ENCODE peak calls at places on chromosomes 4 and X, in ten cellular contexts. C, Q, D, K, P, N, A, O, X and Y are unnamed samples.

GRCh38 chr4:140136509-140136908 is 17.5 kb downstream of the MAML3 start:
- DNase-seq in C (no peak), Q (no peak), D (no peak), K (no peak), P (no peak), N (peak; percentile 47), A (no peak), O (no peak), X (no peak), Y (no peak)

GRCh38 chrX:43552166-43552565 is 103.9 kb upstream of the MAOA start:
- DNase-seq in C (no peak), Q (no peak), D (no peak), K (no peak), P (peak; percentile 77), N (no peak), A (no peak), O (no peak), X (no peak), Y (no peak)

GRCh38 chr4:40157444-40157843 is 39.4 kb upstream of the RHOH start:
- DNase-seq in C (no peak), Q (no peak), D (no peak), K (no peak), P (no peak), N (no peak), A (no peak), O (no peak), X (no peak), Y (no peak)

GRCh38 chr4:160848489-160848888 is 1315.3 kb downstream of the FSTL5 start:
- DNase-seq in C (no peak), Q (no peak), D (no peak), K (no peak), P (no peak), N (no peak), A (no peak), O (no peak), X (no peak), Y (no peak)

GRCh38 chr4:6939761-6940743 is 30.4 kb downstream of the TBC1D14 start:
- DNase-seq in C (no peak), Q (no peak), D (no peak), K (no peak), P (no peak), N (no peak), A (no peak), O (no peak), X (no peak), Y (no peak)

GRCh38 chr4:140931904-140932303 is 175.7 kb upstream of the TBC1D9 start:
- DNase-seq in C (no peak), Q (no peak), D (no peak), K (no peak), P (no peak), N (no peak), A (no peak), O (no peak), X (no peak), Y (no peak)

GRCh38 chr4:177380730-177381287 is 61.4 kb downstream of the AGA start:
- DNase-seq in C (peak; percentile 13), Q (no peak), D (no peak), K (no peak), P (peak; percentile 5), N (no peak), A (no peak), O (no peak), X (no peak), Y (no peak)

GRCh38 chr4:44771789-44772188 is 45.4 kb upstream of the GNPDA2 start:
- DNase-seq in C (no peak), Q (no peak), D (no peak), K (no peak), P (no peak), N (no peak), A (no peak), O (no peak), X (no peak), Y (no peak)

GRCh38 chr4:152510349-152511147 is 25.3 kb downstream of the FBXW7 start:
- DNase-seq in C (no peak), Q (no peak), D (no peak), K (no peak), P (no peak), N (no peak), A (no peak), O (no peak), X (no peak), Y (no peak)

GRCh38 chr4:244471-244870 is 60.8 kb downstream of the ZNF732 start:
- DNase-seq in C (peak; percentile 79), Q (no peak), D (peak; percentile 56), K (no peak), P (peak; percentile 73), N (peak; percentile 22), A (no peak), O (peak; percentile 1), X (peak; percentile 60), Y (no peak)

GRCh38 chr4:60201052-60201673 is 999.0 kb upstream of the ADGRL3 start:
- DNase-seq in C (peak; percentile 87), Q (no peak), D (no peak), K (no peak), P (peak; percentile 83), N (peak; percentile 22), A (peak; percentile 38), O (peak; percentile 7), X (peak; percentile 72), Y (no peak)

GRCh38 chrX:116276191-116276700 is 105.7 kb downstream of the AGTR2 start:
- DNase-seq in C (peak; percentile 65), Q (no peak), D (no peak), K (no peak), P (no peak), N (no peak), A (no peak), O (no peak), X (no peak), Y (no peak)

GRCh38 chr4:186900980-186901379 is 177.3 kb upstream of the FAT1 start:
- DNase-seq in C (no peak), Q (no peak), D (no peak), K (no peak), P (no peak), N (no peak), A (no peak), O (no peak), X (no peak), Y (no peak)

GRCh38 chr4:26206339-26206738 is 114.5 kb upstream of the RBPJ start:
- DNase-seq in C (no peak), Q (no peak), D (no peak), K (peak; percentile 44), P (no peak), N (peak; percentile 17), A (no peak), O (peak; percentile 61), X (no peak), Y (peak; percentile 89)

GRCh38 chrX:115547448-115547847 is 13.5 kb upstream of the PLS3 start:
- DNase-seq in C (no peak), Q (no peak), D (no peak), K (no peak), P (peak; percentile 33), N (no peak), A (no peak), O (no peak), X (no peak), Y (no peak)

GRCh38 chr4:11376571-11376970 is 52.1 kb downstream of the HS3ST1 start:
- DNase-seq in C (no peak), Q (no peak), D (no peak), K (no peak), P (no peak), N (no peak), A (no peak), O (no peak), X (no peak), Y (no peak)

GRCh38 chr4:139857021-139857420 is 191.4 kb downstream of the MGST2 start:
- DNase-seq in C (peak; percentile 76), Q (no peak), D (no peak), K (no peak), P (no peak), N (no peak), A (no peak), O (no peak), X (peak; percentile 85), Y (no peak)

GRCh38 chr4:10529891-10530786 is 72.9 kb upstream of the ZNF518B start:
- DNase-seq in C (no peak), Q (no peak), D (no peak), K (no peak), P (no peak), N (no peak), A (no peak), O (no peak), X (no peak), Y (no peak)

GRCh38 chrX:138128025-138128671 is 562.2 kb downstream of the ZIC3 start:
- DNase-seq in C (peak; percentile 49), Q (no peak), D (no peak), K (peak; percentile 3), P (peak; percentile 39), N (peak; percentile 0), A (no peak), O (no peak), X (peak; percentile 56), Y (no peak)

GRCh38 chr4:79697444-79697843 is 289.4 kb upstream of the GK2 start:
- DNase-seq in C (no peak), Q (no peak), D (no peak), K (no peak), P (no peak), N (no peak), A (no peak), O (no peak), X (no peak), Y (no peak)

GRCh38 chr4:98658287-98659105 is at the start of gene TSPAN5:
- DNase-seq in C (peak; percentile 88), Q (peak; percentile 69), D (peak; percentile 74), K (peak; percentile 38), P (peak; percentile 75), N (peak; percentile 67), A (peak; percentile 67), O (no peak), X (peak; percentile 54), Y (peak; percentile 43)

GRCh38 chrX:47498411-47498810 is 15.4 kb upstream of the ZNF41 start:
- DNase-seq in C (no peak), Q (no peak), D (no peak), K (no peak), P (no peak), N (no peak), A (no peak), O (no peak), X (peak; percentile 22), Y (no peak)

GRCh38 chrX:34638116-34638515 is 19.0 kb downstream of the TMEM47 start:
- DNase-seq in C (peak; percentile 45), Q (no peak), D (no peak), K (no peak), P (peak; percentile 61), N (peak; percentile 21), A (no peak), O (no peak), X (peak; percentile 51), Y (no peak)

GRCh38 chr4:184457530-184458249 is 16.7 kb downstream of the IRF2 start:
- DNase-seq in C (no peak), Q (no peak), D (no peak), K (no peak), P (no peak), N (no peak), A (no peak), O (no peak), X (no peak), Y (no peak)

GRCh38 chrX:44874481-44875184 is 1.6 kb downstream of the KDM6A start:
- DNase-seq in C (peak; percentile 31), Q (peak; percentile 2), D (peak; percentile 31), K (no peak), P (peak; percentile 67), N (no peak), A (no peak), O (no peak), X (peak; percentile 33), Y (no peak)

GRCh38 chrX:50211510-50211909 is 6.9 kb downstream of the CCNB3 start:
- DNase-seq in C (peak; percentile 42), Q (no peak), D (no peak), K (no peak), P (peak; percentile 37), N (peak; percentile 7), A (no peak), O (no peak), X (peak; percentile 52), Y (no peak)

GRCh38 chr4:6032249-6033244 is 14.3 kb upstream of the C4orf50 start:
- DNase-seq in C (no peak), Q (no peak), D (no peak), K (no peak), P (no peak), N (no peak), A (no peak), O (no peak), X (no peak), Y (no peak)

GRCh38 chrX:122579521-122579920 is 604.6 kb upstream of the GRIA3 start:
- DNase-seq in C (no peak), Q (no peak), D (no peak), K (no peak), P (no peak), N (peak; percentile 55), A (no peak), O (peak; percentile 23), X (no peak), Y (no peak)